ENCODE peak calls at places on chromosomes 13 and 19, in six cellular contexts. T, U, W, X, G and C are unnamed samples.

GRCh38 chr19:49200238-49200862 is 42.8 kb downstream of the TRPM4 start:
- DNase-seq in T (no peak), U (peak; percentile 58), W (no peak), X (peak; percentile 61), G (peak; percentile 77), C (no peak)

GRCh38 chr13:50052478-50052877 is 37.2 kb downstream of the KCNRG start:
- DNase-seq in T (no peak), U (no peak), W (no peak), X (no peak), G (no peak), C (no peak)

GRCh38 chr13:109412232-109412935 is 374.0 kb downstream of the IRS2 start:
- DNase-seq in T (no peak), U (peak; percentile 60), W (peak; percentile 76), X (peak; percentile 32), G (peak; percentile 76), C (no peak)

GRCh38 chr19:49953376-49953775 is 7.6 kb downstream of the SIGLEC11 start:
- DNase-seq in T (no peak), U (no peak), W (no peak), X (no peak), G (no peak), C (no peak)

GRCh38 chr13:30339721-30340366 is 32.5 kb upstream of the KATNAL1 start:
- DNase-seq in T (no peak), U (no peak), W (peak; percentile 82), X (no peak), G (no peak), C (no peak)

GRCh38 chr13:22114630-22115311 is 443.9 kb downstream of the FGF9 start:
- DNase-seq in T (peak; percentile 43), U (no peak), W (no peak), X (no peak), G (no peak), C (no peak)

GRCh38 chr19:38781058-38781457 is 7.7 kb upstream of the LGALS7 start:
- DNase-seq in T (no peak), U (no peak), W (no peak), X (no peak), G (no peak), C (no peak)

GRCh38 chr13:31242935-31243334 is 43.2 kb downstream of the B3GLCT start:
- DNase-seq in T (no peak), U (no peak), W (no peak), X (no peak), G (no peak), C (no peak)

GRCh38 chr19:42254083-42254849 is 662 bp downstream of the ERF start:
- DNase-seq in T (peak; percentile 79), U (peak; percentile 92), W (peak; percentile 89), X (peak; percentile 84), G (peak; percentile 79), C (peak; percentile 91)

GRCh38 chr13:29543230-29544215 is 52.0 kb downstream of the SLC7A1 start:
- DNase-seq in T (no peak), U (no peak), W (no peak), X (no peak), G (no peak), C (no peak)

GRCh38 chr19:18910801-18911436 is 8.3 kb downstream of the COPE start:
- DNase-seq in T (no peak), U (no peak), W (no peak), X (no peak), G (no peak), C (no peak)

GRCh38 chr13:42078113-42078769 is 29.8 kb downstream of the DGKH start:
- DNase-seq in T (no peak), U (peak; percentile 23), W (no peak), X (no peak), G (peak; percentile 20), C (no peak)

GRCh38 chr19:18208098-18208951 is 4.5 kb upstream of the RAB3A start:
- DNase-seq in T (no peak), U (peak; percentile 63), W (peak; percentile 80), X (peak; percentile 38), G (peak; percentile 88), C (peak; percentile 84)

GRCh38 chr19:49930483-49931011 is 1.2 kb upstream of the NUP62 start:
- DNase-seq in T (peak; percentile 21), U (peak; percentile 50), W (peak; percentile 79), X (peak; percentile 24), G (no peak), C (no peak)

GRCh38 chr13:108947551-108948030 is 318.2 kb downstream of the MYO16 start:
- DNase-seq in T (peak; percentile 68), U (no peak), W (no peak), X (no peak), G (no peak), C (peak; percentile 94)

GRCh38 chr19:18657590-18658365 is 20.9 kb downstream of the KLHL26 start:
- DNase-seq in T (peak; percentile 56), U (peak; percentile 29), W (peak; percentile 90), X (no peak), G (peak; percentile 76), C (peak; percentile 82)

GRCh38 chr19:17210296-17210695 is 4.9 kb upstream of the USE1 start:
- DNase-seq in T (no peak), U (no peak), W (no peak), X (no peak), G (no peak), C (no peak)

GRCh38 chr13:51311271-51311670 is 28.2 kb upstream of the SERPINE3 start:
- DNase-seq in T (no peak), U (no peak), W (no peak), X (no peak), G (no peak), C (no peak)

GRCh38 chr19:39481676-39482075 is 1.0 kb downstream of the TIMM50 start:
- DNase-seq in T (no peak), U (no peak), W (no peak), X (no peak), G (no peak), C (no peak)

GRCh38 chr13:30276178-30276577 is 31.2 kb downstream of the KATNAL1 start:
- DNase-seq in T (no peak), U (no peak), W (no peak), X (no peak), G (no peak), C (no peak)

GRCh38 chr13:23433171-23434153 is at the start of gene SACS:
- DNase-seq in T (no peak), U (peak; percentile 26), W (no peak), X (no peak), G (peak; percentile 81), C (peak; percentile 67)

GRCh38 chr13:24923305-24923640 is 159.3 kb downstream of the RNF17 start:
- DNase-seq in T (peak; percentile 33), U (no peak), W (no peak), X (no peak), G (peak; percentile 39), C (no peak)

GRCh38 chr13:59823495-59823894 is 340.2 kb downstream of the DIAPH3 start:
- DNase-seq in T (no peak), U (peak; percentile 0), W (no peak), X (no peak), G (no peak), C (no peak)

GRCh38 chr13:75124415-75124814 is 357.6 kb downstream of the TBC1D4 start:
- DNase-seq in T (no peak), U (no peak), W (no peak), X (no peak), G (no peak), C (no peak)

GRCh38 chr19:33275933-33276619 is 26.3 kb downstream of the CEBPA start:
- DNase-seq in T (no peak), U (no peak), W (no peak), X (no peak), G (no peak), C (no peak)

GRCh38 chr13:110965038-110965754 is 50.3 kb upstream of the ANKRD10 start:
- DNase-seq in T (no peak), U (peak; percentile 90), W (no peak), X (no peak), G (no peak), C (no peak)

GRCh38 chr19:399370-399769 is 9.6 kb downstream of the C2CD4C start:
- DNase-seq in T (no peak), U (no peak), W (peak; percentile 11), X (no peak), G (no peak), C (no peak)

GRCh38 chr19:484494-484893 is 11.8 kb upstream of the MADCAM1 start:
- DNase-seq in T (no peak), U (no peak), W (no peak), X (no peak), G (no peak), C (no peak)

GRCh38 chr19:1872807-1873523 is 9.6 kb upstream of the KLF16 start:
- DNase-seq in T (no peak), U (no peak), W (no peak), X (no peak), G (no peak), C (no peak)

GRCh38 chr19:35959040-35959967 is 23.1 kb downstream of the LRFN3 start:
- DNase-seq in T (no peak), U (no peak), W (no peak), X (peak; percentile 56), G (peak; percentile 63), C (no peak)

GRCh38 chr19:1422360-1422759 is 15.0 kb downstream of the DAZAP1 start:
- DNase-seq in T (no peak), U (no peak), W (no peak), X (no peak), G (no peak), C (no peak)

GRCh38 chr13:59771272-59771671 is 392.5 kb downstream of the DIAPH3 start:
- DNase-seq in T (no peak), U (no peak), W (no peak), X (no peak), G (peak; percentile 43), C (no peak)

GRCh38 chr13:78239681-78240080 is 321.1 kb upstream of the EDNRB start:
- DNase-seq in T (no peak), U (no peak), W (no peak), X (no peak), G (no peak), C (no peak)

GRCh38 chr13:106581268-106581667 is 13.3 kb upstream of the ARGLU1 start:
- DNase-seq in T (no peak), U (no peak), W (no peak), X (no peak), G (no peak), C (no peak)
- H3K27ac ChIP-seq in T (no peak overlapping the region), U (no peak overlapping the region), W (no peak overlapping the region), X (no peak overlapping the region), G (no peak overlapping the region), C (no peak overlapping the region)

DNA sequence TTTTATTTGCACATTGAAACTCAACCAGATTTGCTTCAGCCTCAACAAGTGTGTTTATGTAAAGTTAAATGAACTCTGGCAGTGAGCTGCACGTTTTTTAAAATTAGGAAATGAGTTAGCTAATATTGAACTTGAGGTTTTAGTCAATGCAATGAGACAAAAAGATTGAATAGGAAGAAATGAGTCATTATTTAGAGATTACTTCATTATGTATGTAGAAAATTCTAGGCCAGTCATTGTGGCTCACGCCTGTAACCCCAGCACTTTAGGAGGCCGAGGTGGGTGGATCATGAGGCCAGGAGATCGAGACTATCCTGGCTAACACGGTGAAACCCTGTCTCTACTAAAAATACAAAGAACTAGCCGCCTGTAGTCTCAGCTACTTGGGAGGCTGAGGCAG is 22.8 kb upstream of the CD70 start:
- DNase-seq in T (no peak), U (no peak), W (no peak), X (no peak), G (no peak), C (no peak)
- H3K4me1 ChIP-seq in T (no peaks in the 10 kb centered on the region), U (peaks cover 19% of the 10 kb centered on the region), W (no peaks in the 10 kb centered on the region), X (no peaks in the 10 kb centered on the region), G (no peaks in the 10 kb centered on the region), C (no peaks in the 10 kb centered on the region)

GRCh38 chr19:10533656-10534386 is 9.9 kb upstream of the ATG4D start:
- DNase-seq in T (no peak), U (peak; percentile 29), W (no peak), X (no peak), G (no peak), C (no peak)
- TF ChIP-seq EP300 in T (no peak), U (no peak), W (no peak), X (no peak), G (no peak), C (no peak)

GRCh38 chr19:16121141-16121540 is 9.5 kb downstream of the RAB8A start:
- DNase-seq in T (no peak), U (no peak), W (no peak), X (no peak), G (no peak), C (no peak)
- H3K27ac ChIP-seq in T (no peak overlapping the region), U (no peak overlapping the region), W (no peak overlapping the region), X (no peak overlapping the region), G (no peak overlapping the region), C (no peak overlapping the region)